ENCODE peak calls at places on chromosomes 16 and 17, in eight cellular contexts. Q, F, L, X, G, N, B and I are unnamed samples.

GRCh38 chr16:24499193-24499814 is 40.1 kb upstream of the RBBP6 start:
- DNase-seq in X (no peak), F (no peak), L (peak; percentile 21), N (peak; percentile 47), G (peak; percentile 39), B (no peak), Q (peak; percentile 65), I (no peak)

GRCh38 chr16:67451061-67451703 is 20.3 kb downstream of the HSD11B2 start:
- DNase-seq in F (no peak), B (no peak), L (no peak), N (no peak), Q (no peak), G (no peak), X (no peak), I (no peak)

GRCh38 chr17:7988750-7989178 is 13.7 kb upstream of the GUCY2D start:
- DNase-seq in F (no peak), Q (peak; percentile 91), X (peak; percentile 74), B (peak; percentile 84), N (peak; percentile 44), L (peak; percentile 65), G (peak; percentile 75), I (peak; percentile 18)

GRCh38 chr16:47299587-47299986 is 155.8 kb upstream of the NETO2 start:
- DNase-seq in L (no peak), B (no peak), Q (no peak), X (no peak), F (no peak), G (no peak), N (no peak), I (no peak)

GRCh38 chr17:18966831-18967624 is 15.1 kb downstream of the SLC5A10 start:
- DNase-seq in Q (peak; percentile 68), G (no peak), X (no peak), L (no peak), F (no peak), B (no peak), N (no peak), I (no peak)

GRCh38 chr17:31391496-31391949 is at the start of gene RAB11FIP4:
- DNase-seq in N (peak; percentile 66), X (no peak), Q (peak; percentile 62), F (no peak), G (no peak), L (no peak), B (no peak), I (no peak)

GRCh38 chr16:51151951-51152663 is 1.0 kb upstream of the SALL1 start:
- DNase-seq in F (peak; percentile 44), X (peak; percentile 91), L (no peak), N (no peak), B (no peak), G (no peak), Q (peak; percentile 95), I (no peak)

GRCh38 chr16:14309906-14310305 is 238.8 kb downstream of the MRTFB start:
- DNase-seq in L (no peak), B (no peak), F (no peak), X (no peak), Q (no peak), N (no peak), G (peak; percentile 86), I (no peak)

GRCh38 chr17:48728232-48729231 is at the start of gene HOXB13:
- DNase-seq in N (peak; percentile 63), Q (peak; percentile 66), G (no peak), L (no peak), F (no peak), X (no peak), B (no peak), I (no peak)

GRCh38 chr16:3548859-3549258 is 28.3 kb downstream of the NLRC3 start:
- DNase-seq in N (no peak), G (no peak), B (no peak), Q (no peak), F (no peak), L (no peak), X (no peak), I (no peak)

GRCh38 chr17:37605813-37606505 is 3.3 kb downstream of the SYNRG start:
- DNase-seq in G (no peak), Q (no peak), B (peak; percentile 46), F (no peak), X (no peak), L (peak; percentile 66), N (no peak), I (peak; percentile 47)

GRCh38 chr17:75909812-75910274 is 5.2 kb upstream of the MRPL38 start:
- DNase-seq in B (no peak), F (no peak), G (peak; percentile 79), L (peak; percentile 41), Q (no peak), X (peak; percentile 87), N (no peak), I (no peak)

GRCh38 chr16:12149971-12150370 is 173.4 kb downstream of the SNX29 start:
- DNase-seq in G (no peak), Q (no peak), L (no peak), N (no peak), X (no peak), F (no peak), B (no peak), I (no peak)

GRCh38 chr16:12150600-12150999 is 174.1 kb downstream of the SNX29 start:
- DNase-seq in Q (no peak), L (no peak), F (no peak), G (no peak), B (no peak), N (no peak), X (no peak), I (no peak)

GRCh38 chr16:12157510-12158093 is 181.1 kb downstream of the SNX29 start:
- DNase-seq in N (no peak), F (no peak), Q (no peak), X (no peak), G (no peak), B (no peak), L (no peak), I (no peak)

GRCh38 chr16:12155235-12155634 is 178.7 kb downstream of the SNX29 start:
- DNase-seq in X (no peak), G (no peak), Q (no peak), F (no peak), B (no peak), L (no peak), N (no peak), I (no peak)

DNA sequence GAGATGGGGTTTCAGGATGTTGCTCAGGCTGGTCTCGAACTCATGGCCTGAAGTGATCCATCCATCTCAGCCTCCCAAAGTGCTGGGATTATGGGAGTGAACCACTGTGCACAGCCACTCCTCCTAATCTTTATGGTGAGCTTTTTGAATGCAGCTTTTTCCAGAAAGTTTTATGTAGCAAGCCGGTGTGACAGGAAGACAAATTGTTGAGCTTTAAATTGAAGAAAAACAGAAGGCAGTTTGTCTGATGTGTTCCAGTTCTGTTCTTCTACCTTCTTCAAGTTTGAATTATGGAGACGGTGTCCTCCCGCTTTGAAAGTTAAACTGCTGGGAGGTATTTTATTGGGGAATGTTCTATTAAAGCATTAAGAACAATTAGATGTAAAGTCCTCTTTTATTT is 177.1 kb downstream of the SNX29 start:
- DNase-seq in G (no peak), F (no peak), Q (no peak), B (no peak), X (peak; percentile 23), L (no peak), N (no peak), I (no peak)
- H3K4me1 ChIP-seq in G (no peaks in the 10 kb centered on the region), F (no peaks in the 10 kb centered on the region), Q (no peaks in the 10 kb centered on the region), B (no peaks in the 10 kb centered on the region), X (no peaks in the 10 kb centered on the region), L (no peaks in the 10 kb centered on the region), N (peaks cover 9% of the 10 kb centered on the region), I (no peaks in the 10 kb centered on the region)

GRCh38 chr16:12801511-12802042 is 2.1 kb downstream of the CPPED1 start:
- DNase-seq in B (no peak), Q (no peak), F (peak; percentile 36), N (peak; percentile 17), X (no peak), G (peak; percentile 69), L (no peak), I (no peak)
- H3K4me1 ChIP-seq in B (peaks cover 3% of the 10 kb centered on the region), Q (no peaks in the 10 kb centered on the region), F (peaks cover 36% of the 10 kb centered on the region), N (peaks cover 36% of the 10 kb centered on the region), X (no peaks in the 10 kb centered on the region), G (peaks cover 9% of the 10 kb centered on the region), L (peaks cover 19% of the 10 kb centered on the region), I (peaks cover 9% of the 10 kb centered on the region)

GRCh38 chr16:67884-68789 is 4.3 kb downstream of the RHBDF1 start:
- DNase-seq in G (no peak), Q (no peak), X (no peak), B (no peak), F (no peak), L (no peak), N (no peak), I (no peak)
- H3K4me1 ChIP-seq in G (peaks cover 30% of the 10 kb centered on the region), Q (peaks cover 5% of the 10 kb centered on the region), X (peaks cover 30% of the 10 kb centered on the region), B (no peaks in the 10 kb centered on the region), F (peaks cover 72% of the 10 kb centered on the region), L (no peaks in the 10 kb centered on the region), N (peaks cover 5% of the 10 kb centered on the region), I (no peaks in the 10 kb centered on the region)

GRCh38 chr17:59634632-59635561 is 15.2 kb downstream of the CLTC start:
- DNase-seq in L (no peak), B (no peak), F (no peak), X (no peak), Q (no peak), G (peak; percentile 62), N (no peak), I (no peak)

GRCh38 chr17:59632398-59632797 is 12.7 kb downstream of the CLTC start:
- DNase-seq in G (no peak), F (no peak), L (no peak), B (no peak), N (no peak), X (no peak), Q (no peak), I (no peak)

GRCh38 chr17:59631221-59631720 is 11.6 kb downstream of the CLTC start:
- DNase-seq in N (no peak), G (no peak), F (no peak), Q (no peak), X (no peak), B (no peak), L (no peak), I (no peak)

GRCh38 chr17:59638553-59638952 is 18.9 kb downstream of the CLTC start:
- DNase-seq in G (no peak), F (no peak), N (no peak), X (no peak), Q (no peak), B (no peak), L (no peak), I (no peak)

DNA sequence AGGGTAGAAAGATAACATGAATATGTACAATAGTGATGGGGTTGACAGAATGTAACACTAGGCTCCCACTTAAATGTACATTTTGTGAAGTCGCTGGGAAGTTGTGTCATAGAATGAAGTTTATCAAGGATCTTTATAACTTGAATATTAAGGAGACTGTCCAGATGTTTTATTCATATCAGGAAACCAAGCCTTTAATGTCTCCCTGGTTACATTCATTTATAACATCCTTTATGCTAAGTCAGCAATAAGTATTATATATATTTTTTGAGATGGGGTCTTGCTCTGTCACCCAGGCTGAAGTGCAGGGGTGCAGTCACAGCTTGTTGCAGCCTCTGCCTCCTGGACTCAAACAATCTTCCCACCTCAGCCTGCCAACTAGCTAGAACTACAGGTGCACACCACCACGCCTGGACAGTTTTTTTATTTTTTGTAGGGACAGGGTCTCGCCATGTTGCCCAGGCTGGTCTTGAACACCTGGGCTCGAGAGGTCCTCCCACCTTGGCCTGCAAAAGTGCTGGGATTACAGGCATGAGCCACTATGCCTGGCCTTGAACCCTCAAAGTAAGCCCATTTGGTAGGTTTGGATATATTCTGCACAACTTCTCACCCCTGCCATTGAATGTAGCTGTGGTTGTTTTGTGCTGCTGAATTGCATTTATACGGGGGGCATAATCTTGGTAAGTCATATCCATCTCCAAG is 14.1 kb downstream of the CLTC start:
- DNase-seq in X (no peak), Q (no peak), N (no peak), B (no peak), L (no peak), F (no peak), G (no peak), I (no peak)
- H3K4me1 ChIP-seq in X (no peaks in the 10 kb centered on the region), Q (peaks cover 3% of the 10 kb centered on the region), N (peaks cover 15% of the 10 kb centered on the region), B (peaks cover 41% of the 10 kb centered on the region), L (peaks cover 11% of the 10 kb centered on the region), F (peaks cover 76% of the 10 kb centered on the region), G (no peaks in the 10 kb centered on the region), I (peaks cover 30% of the 10 kb centered on the region)